ENCODE peak calls at places on chromosomes 2 and 18, in five cellular contexts. P is endothelial cell of umbilical vein, B is heart right ventricle, F is HCT116, G is testis. K is an unnamed sample. For H3K27me3, the result is how much of the 10 kb centered on the place peaks cover.

GRCh38 chr2:148660999-148661398 is 16.4 kb downstream of the EPC2 start:
- DNase-seq in P (peak), G (no peak), F (no peak), B (no peak), K (no peak)

GRCh38 chr2:86135653-86136052 is 29.6 kb downstream of the PTCD3 start:
- DNase-seq in G (no peak), P (no peak), B (no peak), F (no peak), K (no peak)

GRCh38 chr2:146701183-146701582 is 1143.6 kb upstream of the ACVR2A start:
- DNase-seq in G (no peak), B (no peak), F (no peak), P (no peak), K (no peak)

GRCh38 chr2:74499269-74499939 is at the start of gene LBX2:
- DNase-seq in F (no peak), B (no peak), P (no peak), G (peak), K (no peak)

GRCh38 chr2:1738163-1738562 is 6.2 kb downstream of the PXDN start:
- DNase-seq in G (peak), F (no peak), P (no peak), B (no peak), K (no peak)

GRCh38 chr2:196066794-196067382 is 1.7 kb downstream of the DNAH7 start:
- DNase-seq in G (no peak), B (no peak), P (peak), F (peak), K (no peak)

GRCh38 chr2:109128466-109129355 is at the start of gene SH3RF3:
- DNase-seq in G (peak), F (no peak), B (peak), P (peak), K (no peak)

GRCh38 chr2:187429989-187430388 is 18.1 kb downstream of the CALCRL start:
- DNase-seq in P (peak), F (no peak), G (no peak), B (no peak), K (no peak)

GRCh38 chr2:128638311-128638710 is 319.6 kb upstream of the HS6ST1 start:
- DNase-seq in P (no peak), G (peak), F (no peak), B (no peak), K (peak)

GRCh38 chr2:140600116-140600515 is 1530.7 kb downstream of the LRP1B start:
- DNase-seq in P (no peak), F (no peak), G (no peak), B (no peak), K (no peak)

GRCh38 chr2:129755786-129756185 is 223.7 kb upstream of the RAB6C start:
- DNase-seq in B (no peak), F (no peak), P (no peak), G (no peak), K (peak)

GRCh38 chr2:162091325-162092007 is 17.5 kb upstream of the DPP4 start:
- DNase-seq in F (peak), B (no peak), G (no peak), P (peak), K (no peak)

GRCh38 chr18:3747176-3747973 is 297.4 kb downstream of the TGIF1 start:
- DNase-seq in F (no peak), G (no peak), B (no peak), P (peak), K (no peak)

GRCh38 chr2:11904029-11904428 is 157.6 kb downstream of the LPIN1 start:
- DNase-seq in F (no peak), G (no peak), P (no peak), B (no peak), K (no peak)

GRCh38 chr2:3242747-3243369 is 134.8 kb downstream of the EIPR1 start:
- DNase-seq in F (no peak), P (no peak), B (no peak), G (no peak), K (no peak)

GRCh38 chr2:29462293-29462692 is 347.1 kb downstream of the CLIP4 start:
- DNase-seq in B (no peak), P (no peak), F (no peak), G (no peak), K (no peak)

GRCh38 chr18:24398515-24398914 is 891 bp upstream of the OSBPL1A start:
- DNase-seq in G (no peak), F (peak), P (no peak), B (no peak), K (no peak)

GRCh38 chr2:235573331-235574221 is 79.7 kb downstream of the AGAP1 start:
- DNase-seq in B (peak), F (no peak), G (no peak), P (peak), K (no peak)

GRCh38 chr2:128305555-128306080 is 13.1 kb downstream of the HS6ST1 start:
- DNase-seq in F (no peak), B (peak), G (no peak), P (no peak), K (no peak)

GRCh38 chr2:241859436-241860183 is 916 bp upstream of the PDCD1 start:
- DNase-seq in B (peak), P (no peak), F (no peak), G (peak), K (peak)
- H3K27ac ChIP-seq in B (peak), P (no peak), F (no peak), G (peak), K (peak)

DNA sequence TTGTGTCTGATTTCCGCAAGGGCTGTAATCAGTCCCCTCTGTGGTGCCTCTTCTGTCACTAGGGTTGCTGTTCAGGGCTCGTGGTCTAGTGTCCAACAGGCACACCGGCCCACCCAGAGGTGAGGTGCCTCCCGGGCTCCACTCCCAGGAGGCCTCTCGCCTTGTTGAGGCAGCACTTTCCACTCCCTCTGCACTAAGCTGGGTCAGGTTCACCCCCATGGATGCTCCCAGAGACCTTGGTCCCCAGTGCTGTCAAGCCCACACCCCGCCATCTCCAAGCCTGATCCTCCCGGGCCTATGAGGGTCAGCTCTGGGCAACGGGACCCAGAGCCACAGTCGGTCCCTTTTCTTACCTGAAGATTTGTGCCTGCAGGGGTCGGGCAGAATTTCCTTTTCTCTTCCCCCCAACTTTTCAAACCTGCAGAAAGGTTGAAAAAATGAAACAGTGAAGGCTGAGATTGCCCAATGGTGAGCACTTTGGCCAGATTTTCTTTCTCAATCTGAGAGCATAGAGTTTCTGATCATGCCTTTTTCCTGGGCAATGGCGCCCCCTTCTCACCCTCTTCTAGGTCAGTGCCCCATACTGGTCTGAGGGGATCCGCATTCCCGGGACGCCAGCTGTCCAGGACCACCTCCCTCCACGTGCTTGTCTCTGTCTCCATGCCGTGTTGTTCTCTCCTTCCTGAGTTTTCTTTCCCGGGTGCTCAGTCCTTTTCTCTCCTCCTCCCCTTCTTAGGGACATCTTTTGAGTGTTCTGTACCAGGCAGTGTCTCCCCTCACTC is 148.0 kb downstream of the ASB1 start:
- DNase-seq in G (no peak), F (no peak), P (no peak), B (no peak), K (no peak)
- TF ChIP-seq CTCF in G (no peak), F (no peak), P (no peak), B (no peak), K (no peak)

GRCh38 chr2:72149556-72150156 is 2.0 kb upstream of the CYP26B1 start:
- DNase-seq in F (no peak), P (peak), G (no peak), B (no peak), K (no peak)
- H3K27me3 ChIP-seq in F (under half), P (half or more), G (under half), B (half or more), K (half or more)

GRCh38 chr2:201260302-201260800 is at the start of gene CASP8:
- DNase-seq in G (no peak), F (no peak), B (no peak), P (no peak), K (no peak)
- H3K27ac ChIP-seq in G (no peak), F (peak), B (peak), P (peak), K (peak)

GRCh38 chr2:232981767-232982360 is 31.2 kb downstream of the NGEF start:
- DNase-seq in F (no peak), P (no peak), B (no peak), G (peak), K (no peak)

GRCh38 chr2:232986155-232986554 is 26.9 kb downstream of the NGEF start:
- DNase-seq in P (no peak), F (no peak), G (no peak), B (no peak), K (no peak)

GRCh38 chr2:232983669-232983991 is 29.4 kb downstream of the NGEF start:
- DNase-seq in F (no peak), P (no peak), B (no peak), G (no peak), K (no peak)

GRCh38 chr2:232982926-232983668 is 30.0 kb downstream of the NGEF start:
- DNase-seq in B (no peak), F (no peak), G (peak), P (no peak), K (no peak)

GRCh38 chr2:232984451-232985207 is 28.4 kb downstream of the NGEF start:
- DNase-seq in P (no peak), G (peak), B (no peak), F (no peak), K (peak)
- TF ChIP-seq CTCF in P (no peak), G (no peak), B (no peak), F (no peak), K (no peak)

GRCh38 chr2:72150961-72151356 is 3.3 kb upstream of the CYP26B1 start:
- DNase-seq in P (no peak), G (no peak), F (no peak), B (no peak), K (no peak)
- H3K27me3 ChIP-seq in P (under half), G (under half), F (under half), B (half or more), K (half or more)